ENCODE peak calls at places on chromosome 4, in nine cellular contexts. Y is MCF 10A; P is iris pigment epithelial cell; G is tibial nerve; W is fibroblast of lung; E is CD8-positive, alpha-beta memory T cell; M is small intestine; Z is DMS 273 treated with DMSO at 0.1 percent for 48 hours; D is ureter. N is an unnamed sample.

GRCh38 chr4:84384801-84385582 is 114.1 kb downstream of the NKX6-1 start:
- DNase-seq in D (no peak), Z (no peak), Y (no peak), G (no peak), E (no peak), M (no peak), P (no peak), W (no peak), N (no peak)

GRCh38 chr4:59759082-59759825 is 1440.9 kb upstream of the ADGRL3 start:
- DNase-seq in P (no peak), E (no peak), M (no peak), D (no peak), G (no peak), Z (no peak), W (no peak), Y (no peak), N (no peak)

GRCh38 chr4:120293341-120293740 is 226.7 kb upstream of the MAD2L1 start:
- DNase-seq in M (no peak), D (no peak), Z (no peak), Y (no peak), E (no peak), W (peak; percentile 77), P (peak; percentile 61), G (no peak), N (no peak)

GRCh38 chr4:137623013-137623412 is 90.7 kb upstream of the PCDH18 start:
- DNase-seq in W (peak; percentile 59), P (peak; percentile 5), Y (no peak), D (no peak), G (no peak), Z (no peak), M (no peak), E (no peak), N (no peak)

GRCh38 chr4:89373396-89373795 is 65.8 kb upstream of the GPRIN3 start:
- DNase-seq in P (no peak), Y (no peak), M (no peak), D (no peak), W (no peak), G (no peak), E (no peak), Z (no peak), N (no peak)

GRCh38 chr4:10461091-10461849 is 4.0 kb upstream of the ZNF518B start:
- DNase-seq in Z (no peak), Y (no peak), E (peak; percentile 64), D (no peak), M (peak; percentile 63), G (peak; percentile 10), P (peak; percentile 67), W (peak; percentile 55), N (peak; percentile 66)

GRCh38 chr4:41203169-41203568 is 11.2 kb downstream of the APBB2 start:
- DNase-seq in Z (no peak), W (peak; percentile 38), E (no peak), P (peak; percentile 63), D (no peak), M (no peak), Y (no peak), G (no peak), N (no peak)

GRCh38 chr4:78645853-78646757 is 94.5 kb downstream of the ANXA3 start:
- DNase-seq in Z (no peak), G (peak; percentile 82), M (peak; percentile 25), D (peak; percentile 73), W (peak; percentile 97), E (no peak), P (peak; percentile 94), Y (peak; percentile 94), N (no peak)

GRCh38 chr4:159248383-159249178 is 145.7 kb downstream of the RAPGEF2 start:
- DNase-seq in Y (peak; percentile 10), Z (no peak), E (no peak), G (no peak), W (peak; percentile 82), M (no peak), D (no peak), P (peak; percentile 94), N (no peak)

GRCh38 chr4:15805583-15806517 is 27.7 kb downstream of the CD38 start:
- DNase-seq in Z (no peak), G (peak; percentile 61), E (no peak), M (peak; percentile 68), W (peak; percentile 70), D (no peak), P (peak; percentile 70), Y (peak; percentile 80), N (peak; percentile 40)

GRCh38 chr4:168259096-168259495 is 59.5 kb downstream of the DDX60 start:
- DNase-seq in Y (no peak), M (no peak), D (no peak), Z (no peak), G (no peak), W (no peak), P (no peak), E (no peak), N (no peak)

N was measured in neural crest cell.